ENCODE peak calls at places on chromosomes 11 and 22, in ten cellular contexts. W is stimulated activated effector memory CD8-positive, alpha-beta T cell treated with anti-CD3 and anti-CD28 coated beads, Interleukin-12 subunit alpha, Interleukin-12 subunit beta, amount 100 ng/mL, for 72 hours; M is ovary; G is germinal center; T is fibroblast of mammary gland; P is stimulated activated CD4-positive, alpha-beta T cell treated with anti-CD3 and anti-CD28 coated beads, Interleukin-12 subunit alpha, Interleukin-12 subunit beta, amount 100 ng/mL, for 48 hours; B is Peyer's patch; C is NCI-H1436; V is esophagus squamous epithelium; K is stimulated activated CD8-positive, alpha-beta memory T cell treated with anti-CD3 and anti-CD28 coated beads, Interleukin-15, amount 100 ng/mL, for 4 hours. D is an unnamed sample.

GRCh38 chr22:50683994-50684371 is 11.4 kb downstream of the SHANK3 start:
- DNase-seq in W (no peak), M (no peak), G (no peak), T (no peak), P (no peak), B (no peak), C (no peak), V (no peak), K (no peak), D (no peak)

GRCh38 chr11:71211631-71212030 is 40.7 kb downstream of the SHANK2 start:
- DNase-seq in W (no peak), M (no peak), G (no peak), T (no peak), P (no peak), B (no peak), C (no peak), V (no peak), K (no peak), D (no peak)

GRCh38 chr11:129249351-129249750 is 57.2 kb upstream of the ARHGAP32 start:
- DNase-seq in W (no peak), M (no peak), G (no peak), T (peak; percentile 95), P (no peak), B (no peak), C (no peak), V (no peak), K (no peak), D (no peak)

GRCh38 chr11:119218141-119218878 is 12.2 kb downstream of the CBL start:
- DNase-seq in W (no peak), M (no peak), G (no peak), T (peak; percentile 99), P (no peak), B (no peak), C (no peak), V (no peak), K (no peak), D (no peak)

GRCh38 chr11:60786811-60787567 is 1.9 kb downstream of the MS4A10 start:
- DNase-seq in W (no peak), M (peak; percentile 82), G (no peak), T (peak; percentile 92), P (no peak), B (peak; percentile 81), C (no peak), V (no peak), K (no peak), D (peak; percentile 72)

GRCh38 chr11:43222215-43222614 is 89.6 kb upstream of the API5 start:
- DNase-seq in W (no peak), M (no peak), G (no peak), T (no peak), P (no peak), B (no peak), C (no peak), V (no peak), K (no peak), D (no peak)

GRCh38 chr11:12189543-12190235 is 79.3 kb downstream of the MICAL2 start:
- DNase-seq in W (no peak), M (no peak), G (no peak), T (no peak), P (no peak), B (no peak), C (peak; percentile 13), V (no peak), K (no peak), D (peak; percentile 85)

GRCh38 chr11:11552688-11553087 is 69.1 kb downstream of the GALNT18 start:
- DNase-seq in W (no peak), M (no peak), G (no peak), T (no peak), P (no peak), B (no peak), C (no peak), V (no peak), K (no peak), D (no peak)

D was measured in ascending aorta.